ENCODE peak calls at places on chromosome 2, in seven cellular contexts. X is RWPE1; Q is stimulated activated CD8-positive, alpha-beta memory T cell treated with anti-CD3 and anti-CD28 coated beads, Interleukin-2, amount 100 ng/mL, for 1 hour; Z is HS-5; U is activated T-cell treated with anti-CD3 and anti-CD28 coated beads for 1 hour; K is MM.1S; D is AG09319. P is an unnamed sample.

GRCh38 chr2:31317387-31317786 is 83.4 kb downstream of the EHD3 start:
- DNase-seq in X (no peak), Q (no peak), Z (no peak), U (no peak), K (no peak), D (no peak), P (no peak)

GRCh38 chr2:134482766-134483340 is 229.0 kb downstream of the MGAT5 start:
- DNase-seq in X (no peak), Q (no peak), Z (no peak), U (no peak), K (no peak), D (no peak), P (no peak)

GRCh38 chr2:99600929-99601680 is 111.3 kb upstream of the REV1 start:
- DNase-seq in X (no peak), Q (no peak), Z (no peak), U (no peak), K (no peak), D (no peak), P (peak)

GRCh38 chr2:215332876-215333600 is 21.2 kb downstream of the ATIC start:
- DNase-seq in X (no peak), Q (no peak), Z (no peak), U (no peak), K (no peak), D (no peak), P (peak)

GRCh38 chr2:59630789-59631188 is 922.7 kb downstream of the BCL11A start:
- DNase-seq in X (no peak), Q (no peak), Z (no peak), U (no peak), K (no peak), D (no peak), P (no peak)

GRCh38 chr2:130288467-130289403 is 54.0 kb upstream of the IMP4 start:
- DNase-seq in X (peak), Q (no peak), Z (no peak), U (no peak), K (no peak), D (no peak), P (no peak)

GRCh38 chr2:120914839-120915521 is 179.3 kb downstream of the GLI2 start:
- DNase-seq in X (peak), Q (no peak), Z (peak), U (no peak), K (no peak), D (no peak), P (peak)

GRCh38 chr2:186716004-186716403 is 22.1 kb downstream of the FAM171B start:
- DNase-seq in X (no peak), Q (no peak), Z (no peak), U (no peak), K (no peak), D (no peak), P (no peak)

GRCh38 chr2:219045937-219046550 is 4.7 kb upstream of the CFAP65 start:
- DNase-seq in X (peak), Q (no peak), Z (no peak), U (no peak), K (no peak), D (no peak), P (peak)

GRCh38 chr2:65220432-65221131 is 7.0 kb upstream of the ACTR2 start:
- DNase-seq in X (no peak), Q (no peak), Z (no peak), U (no peak), K (no peak), D (no peak), P (no peak)

GRCh38 chr2:144096531-144096930 is 423.4 kb downstream of the ZEB2 start:
- DNase-seq in X (no peak), Q (no peak), Z (no peak), U (no peak), K (no peak), D (peak), P (no peak)

GRCh38 chr2:159153463-159153862 is 133.0 kb downstream of the WDSUB1 start:
- DNase-seq in X (peak), Q (no peak), Z (no peak), U (no peak), K (no peak), D (no peak), P (peak)

GRCh38 chr2:71619230-71619741 is 165.9 kb downstream of the DYSF start:
- DNase-seq in X (no peak), Q (no peak), Z (no peak), U (no peak), K (no peak), D (no peak), P (no peak)

GRCh38 chr2:127479219-127479825 is 47.0 kb downstream of the IWS1 start:
- DNase-seq in X (peak), Q (no peak), Z (peak), U (no peak), K (peak), D (peak), P (peak)

GRCh38 chr2:121532894-121533293 is 2.2 kb downstream of the RNU4ATAC start:
- DNase-seq in X (peak), Q (no peak), Z (no peak), U (no peak), K (peak), D (no peak), P (peak)

GRCh38 chr2:235833971-235834620 is 334.1 kb downstream of the GBX2 start:
- DNase-seq in X (no peak), Q (no peak), Z (no peak), U (no peak), K (no peak), D (no peak), P (no peak)

GRCh38 chr2:109402180-109402579 is 211.6 kb downstream of the SEPTIN10 start:
- DNase-seq in X (no peak), Q (no peak), Z (no peak), U (no peak), K (no peak), D (no peak), P (peak)

GRCh38 chr2:135202751-135203150 is 150.7 kb downstream of the RAB3GAP1 start:
- DNase-seq in X (no peak), Q (no peak), Z (no peak), U (no peak), K (no peak), D (no peak), P (no peak)

GRCh38 chr2:187299122-187299906 is 148.7 kb downstream of the CALCRL start:
- DNase-seq in X (peak), Q (no peak), Z (no peak), U (no peak), K (peak), D (no peak), P (peak)

GRCh38 chr2:200749631-200750322 is 61.9 kb upstream of the BZW1 start:
- DNase-seq in X (no peak), Q (no peak), Z (no peak), U (no peak), K (no peak), D (no peak), P (no peak)

GRCh38 chr2:135785032-135785431 is 43.4 kb downstream of the UBXN4 start:
- DNase-seq in X (no peak), Q (no peak), Z (no peak), U (no peak), K (no peak), D (no peak), P (no peak)

GRCh38 chr2:9318461-9319337 is 104.6 kb downstream of the ITGB1BP1 start:
- DNase-seq in X (no peak), Q (no peak), Z (no peak), U (no peak), K (no peak), D (no peak), P (peak)

GRCh38 chr2:30026091-30027055 is 105.0 kb upstream of the ALK start:
- DNase-seq in X (peak), Q (no peak), Z (no peak), U (no peak), K (no peak), D (peak), P (peak)

GRCh38 chr2:10285578-10286198 is 17.0 kb upstream of the HPCAL1 start:
- DNase-seq in X (peak), Q (no peak), Z (no peak), U (no peak), K (no peak), D (no peak), P (peak)

GRCh38 chr2:149314687-149315086 is 15.7 kb upstream of the LYPD6 start:
- DNase-seq in X (no peak), Q (no peak), Z (no peak), U (no peak), K (no peak), D (no peak), P (no peak)

GRCh38 chr2:126811101-126811500 is 87.6 kb upstream of the TEX51 start:
- DNase-seq in X (no peak), Q (no peak), Z (no peak), U (no peak), K (no peak), D (no peak), P (no peak)

GRCh38 chr2:182907081-182907830 is 40.8 kb upstream of the FRZB start:
- DNase-seq in X (no peak), Q (no peak), Z (no peak), U (no peak), K (no peak), D (no peak), P (no peak)

GRCh38 chr2:62774555-62775366 is 69.2 kb downstream of the EHBP1 start:
- DNase-seq in X (peak), Q (no peak), Z (no peak), U (no peak), K (peak), D (no peak), P (peak)

GRCh38 chr2:50529600-50530218 is 502.2 kb downstream of the NRXN1 start:
- DNase-seq in X (peak), Q (no peak), Z (peak), U (no peak), K (peak), D (peak), P (peak)

GRCh38 chr2:105400138-105400540 is 1.3 kb upstream of the FHL2 start:
- DNase-seq in X (no peak), Q (no peak), Z (no peak), U (no peak), K (no peak), D (no peak), P (no peak)

GRCh38 chr2:208479342-208479741 is 72.8 kb downstream of the PTH2R start:
- DNase-seq in X (no peak), Q (no peak), Z (no peak), U (no peak), K (no peak), D (no peak), P (peak)

GRCh38 chr2:605674-606608 is 71.3 kb downstream of the TMEM18 start:
- DNase-seq in X (no peak), Q (no peak), Z (no peak), U (no peak), K (no peak), D (no peak), P (no peak)